ENCODE peak calls at places on chromosomes 16 and 17, in ten cellular contexts. Q, D, A, J, P, N, Y, T, V and L are unnamed samples.

GRCh38 chr17:82440991-82441627 is 9.4 kb downstream of the CYBC1 start:
- DNase-seq in Q (no peak), D (no peak), A (no peak), J (no peak), P (no peak), N (no peak), Y (no peak), T (peak), V (no peak), L (no peak)

GRCh38 chr17:79844869-79845600 is 5.8 kb upstream of the CBX4 start:
- DNase-seq in Q (peak), D (peak), A (peak), J (peak), P (peak), N (peak), Y (peak), T (no peak), V (no peak), L (no peak)

GRCh38 chr16:80655751-80656150 is 115.0 kb downstream of the DYNLRB2 start:
- DNase-seq in Q (no peak), D (no peak), A (no peak), J (no peak), P (no peak), N (no peak), Y (no peak), T (no peak), V (no peak), L (no peak)

GRCh38 chr16:87317766-87318121 is 552 bp upstream of the C16orf95 start:
- DNase-seq in Q (no peak), D (peak), A (peak), J (peak), P (peak), N (peak), Y (peak), T (no peak), V (peak), L (no peak)

GRCh38 chr17:6476834-6477210 is 32.6 kb downstream of the PIMREG start:
- DNase-seq in Q (no peak), D (no peak), A (no peak), J (no peak), P (no peak), N (peak), Y (no peak), T (no peak), V (no peak), L (no peak)

GRCh38 chr17:51118330-51119195 is 2.1 kb downstream of the SPAG9 start:
- DNase-seq in Q (no peak), D (peak), A (no peak), J (no peak), P (no peak), N (no peak), Y (peak), T (no peak), V (peak), L (no peak)

GRCh38 chr17:28394717-28395116 is 11.3 kb downstream of the SLC46A1 start:
- DNase-seq in Q (no peak), D (no peak), A (no peak), J (no peak), P (no peak), N (no peak), Y (peak), T (peak), V (no peak), L (no peak)

GRCh38 chr17:1373710-1374237 is 26.2 kb downstream of the YWHAE start:
- DNase-seq in Q (no peak), D (no peak), A (no peak), J (no peak), P (no peak), N (no peak), Y (no peak), T (no peak), V (no peak), L (no peak)

GRCh38 chr16:68259007-68259406 is 5.3 kb upstream of the SLC7A6 start:
- DNase-seq in Q (no peak), D (no peak), A (no peak), J (no peak), P (no peak), N (no peak), Y (no peak), T (no peak), V (no peak), L (no peak)

GRCh38 chr17:74008196-74008595 is 195.3 kb upstream of the RPL38 start:
- DNase-seq in Q (no peak), D (peak), A (no peak), J (no peak), P (no peak), N (no peak), Y (no peak), T (no peak), V (no peak), L (no peak)

GRCh38 chr17:13581925-13582324 is 19.8 kb downstream of the HS3ST3A1 start:
- DNase-seq in Q (no peak), D (no peak), A (no peak), J (no peak), P (no peak), N (no peak), Y (no peak), T (no peak), V (no peak), L (no peak)

GRCh38 chr17:68355093-68355492 is 63.8 kb downstream of the ARSG start:
- DNase-seq in Q (no peak), D (no peak), A (no peak), J (no peak), P (no peak), N (no peak), Y (no peak), T (peak), V (no peak), L (no peak)

GRCh38 chr16:88407807-88408206 is 25.0 kb downstream of the ZNF469 start:
- DNase-seq in Q (no peak), D (no peak), A (no peak), J (no peak), P (no peak), N (no peak), Y (no peak), T (no peak), V (no peak), L (no peak)

GRCh38 chr17:68356520-68356919 is 65.2 kb downstream of the ARSG start:
- DNase-seq in Q (no peak), D (peak), A (no peak), J (no peak), P (no peak), N (no peak), Y (no peak), T (peak), V (no peak), L (no peak)

GRCh38 chr17:52147872-52148271 is 10.6 kb downstream of the CA10 start:
- DNase-seq in Q (no peak), D (no peak), A (no peak), J (no peak), P (peak), N (no peak), Y (peak), T (peak), V (no peak), L (no peak)

GRCh38 chr17:76157759-76158158 is 16.7 kb upstream of the FOXJ1 start:
- DNase-seq in Q (no peak), D (no peak), A (no peak), J (no peak), P (no peak), N (no peak), Y (no peak), T (no peak), V (no peak), L (no peak)

GRCh38 chr16:56415849-56416248 is 9.5 kb downstream of the AMFR start:
- DNase-seq in Q (no peak), D (no peak), A (no peak), J (no peak), P (no peak), N (no peak), Y (no peak), T (no peak), V (no peak), L (no peak)

GRCh38 chr17:81536299-81537290 is 8.4 kb downstream of the FSCN2 start:
- DNase-seq in Q (no peak), D (no peak), A (peak), J (no peak), P (no peak), N (no peak), Y (peak), T (no peak), V (no peak), L (no peak)

GRCh38 chr17:1485311-1485747 is 7.2 kb downstream of the MYO1C start:
- DNase-seq in Q (peak), D (peak), A (no peak), J (peak), P (no peak), N (peak), Y (no peak), T (no peak), V (no peak), L (peak)

GRCh38 chr17:76027159-76027839 is at the start of gene EVPL:
- DNase-seq in Q (peak), D (no peak), A (peak), J (peak), P (no peak), N (no peak), Y (peak), T (no peak), V (peak), L (no peak)

GRCh38 chr17:45791935-45792334 is 7.8 kb downstream of the CRHR1 start:
- DNase-seq in Q (peak), D (no peak), A (peak), J (no peak), P (no peak), N (no peak), Y (peak), T (no peak), V (peak), L (no peak)

GRCh38 chr16:72558501-72558900 is 386.5 kb upstream of the PMFBP1 start:
- DNase-seq in Q (no peak), D (no peak), A (no peak), J (no peak), P (no peak), N (no peak), Y (no peak), T (no peak), V (no peak), L (no peak)

GRCh38 chr17:66337866-66338472 is 35.6 kb downstream of the PRKCA start:
- DNase-seq in Q (no peak), D (no peak), A (no peak), J (no peak), P (no peak), N (no peak), Y (no peak), T (peak), V (no peak), L (no peak)

GRCh38 chr17:489758-490329 is 137.2 kb upstream of the RPH3AL start:
- DNase-seq in Q (no peak), D (peak), A (peak), J (peak), P (no peak), N (peak), Y (peak), T (peak), V (no peak), L (peak)

GRCh38 chr17:10614536-10615155 is 42.5 kb downstream of the MYH3 start:
- DNase-seq in Q (no peak), D (peak), A (no peak), J (no peak), P (peak), N (peak), Y (peak), T (peak), V (no peak), L (peak)

GRCh38 chr17:27756467-27757371 is 43.6 kb downstream of the NOS2 start:
- DNase-seq in Q (peak), D (peak), A (no peak), J (no peak), P (peak), N (peak), Y (peak), T (peak), V (peak), L (no peak)

GRCh38 chr17:42519546-42520444 is 16.2 kb upstream of the NAGLU start:
- DNase-seq in Q (peak), D (no peak), A (no peak), J (peak), P (no peak), N (peak), Y (peak), T (peak), V (peak), L (peak)

GRCh38 chr17:60398227-60398959 is 6.5 kb upstream of the USP32 start:
- DNase-seq in Q (no peak), D (peak), A (no peak), J (no peak), P (no peak), N (no peak), Y (no peak), T (no peak), V (no peak), L (no peak)

DNA sequence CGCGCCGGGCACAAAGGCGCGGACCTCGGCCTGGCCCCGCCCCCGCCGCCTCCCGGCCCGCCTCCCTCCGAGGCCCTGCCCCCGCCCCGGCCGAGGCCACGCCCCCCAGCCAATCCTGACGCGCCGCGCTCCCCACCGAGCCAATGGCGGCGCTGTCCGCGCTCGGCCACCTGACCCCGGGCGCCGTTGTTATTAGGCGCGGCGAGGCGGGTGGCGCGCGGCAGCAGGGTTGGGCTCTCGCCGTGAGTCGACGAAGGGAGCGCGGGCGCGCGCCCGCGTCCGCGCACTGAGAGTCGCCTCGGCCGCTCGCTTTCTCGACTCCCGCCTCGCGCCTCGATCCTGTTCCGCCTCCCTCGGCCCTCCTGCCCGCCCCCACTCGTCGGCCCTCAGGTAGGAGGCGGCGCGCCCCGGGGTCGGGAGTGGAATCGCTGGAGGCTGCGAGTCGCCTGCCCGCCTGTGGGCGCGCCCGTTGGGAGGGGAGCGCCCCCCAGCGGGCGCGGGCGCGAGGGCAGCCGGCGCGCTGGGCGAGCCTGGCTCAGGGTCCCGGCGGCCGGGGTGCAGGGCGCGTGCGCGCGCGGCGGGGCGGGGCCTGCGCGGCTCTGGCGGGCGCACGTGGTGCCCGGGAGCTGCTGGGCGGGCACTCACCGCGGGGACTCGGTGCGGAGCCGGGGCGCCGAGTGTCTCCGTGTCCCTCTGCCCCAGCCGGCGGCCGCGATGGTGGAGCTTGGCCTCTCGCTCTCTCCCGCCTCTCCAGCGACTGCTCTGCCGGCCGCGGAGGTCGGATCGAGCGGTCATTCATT is 405 bp upstream of the CBLN1 start:
- DNase-seq in Q (peak), D (peak), A (peak), J (peak), P (peak), N (peak), Y (peak), T (peak), V (no peak), L (peak)
- TF ChIP-seq CTCF in Q (peak), D (no peak), A (no peak), J (no peak), P (peak), N (peak), Y (no peak), T (no peak), V (no peak), L (no peak)

DNA sequence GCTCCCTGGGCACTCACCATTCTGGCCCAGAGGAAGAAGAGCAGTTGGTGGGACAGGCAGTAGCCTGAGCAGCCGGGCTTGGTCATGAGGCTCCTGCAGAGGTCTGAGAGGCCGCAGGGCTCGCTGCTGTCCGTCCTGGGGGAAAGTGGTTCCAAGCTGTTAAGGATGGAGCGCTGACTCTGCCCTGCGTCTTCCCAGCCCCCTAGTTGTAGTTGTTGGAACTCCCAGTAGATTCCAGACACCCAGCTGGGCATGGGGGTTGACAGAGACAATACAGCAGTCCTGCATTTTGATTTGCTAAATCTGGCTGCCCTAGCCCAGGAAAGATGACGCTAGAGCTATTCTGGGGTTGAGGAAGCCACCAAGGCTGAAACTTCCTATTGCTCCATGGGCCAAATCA is 7.3 kb downstream of the C16orf89 start:
- DNase-seq in Q (peak), D (no peak), A (no peak), J (no peak), P (no peak), N (peak), Y (no peak), T (no peak), V (no peak), L (no peak)
- TF ChIP-seq CTCF in Q (no peak), D (no peak), A (no peak), J (no peak), P (no peak), N (peak), Y (no peak), T (peak), V (no peak), L (no peak)

GRCh38 chr17:64373722-64374121 is 16.9 kb downstream of the PECAM1 start:
- DNase-seq in Q (no peak), D (no peak), A (no peak), J (no peak), P (no peak), N (no peak), Y (no peak), T (no peak), V (no peak), L (no peak)
- TF ChIP-seq CTCF in Q (no peak), D (no peak), A (no peak), J (no peak), P (no peak), N (no peak), Y (no peak), T (no peak), V (no peak), L (no peak)

DNA sequence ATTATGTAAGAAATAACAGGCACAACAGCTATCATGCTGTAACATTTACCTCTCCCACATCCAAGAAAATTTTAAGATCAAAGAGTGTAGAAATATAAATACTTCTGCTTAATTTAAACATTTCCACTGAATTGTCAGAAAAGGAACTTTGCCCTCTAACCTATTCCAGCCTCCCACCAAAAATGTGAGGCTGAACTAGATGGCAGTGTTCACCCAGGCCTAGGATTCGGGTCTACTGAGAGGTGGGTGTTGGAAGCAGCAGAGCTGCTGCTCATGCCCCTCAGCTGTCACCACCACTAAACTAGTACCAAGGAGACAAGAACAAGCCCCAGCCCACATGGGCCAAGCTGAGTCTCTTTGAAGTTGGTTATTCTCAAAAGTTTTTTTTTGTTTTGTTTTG is 11.3 kb downstream of the CIAPIN1 start:
- DNase-seq in Q (no peak), D (no peak), A (no peak), J (no peak), P (no peak), N (no peak), Y (no peak), T (no peak), V (no peak), L (no peak)
- TF ChIP-seq CTCF in Q (no peak), D (no peak), A (no peak), J (no peak), P (no peak), N (no peak), Y (no peak), T (no peak), V (no peak), L (no peak)

GRCh38 chr16:79598341-79599181 is 2.0 kb downstream of the MAF start:
- DNase-seq in Q (peak), D (peak), A (peak), J (peak), P (peak), N (peak), Y (peak), T (peak), V (no peak), L (no peak)
- TF ChIP-seq CTCF in Q (peak), D (no peak), A (no peak), J (peak), P (no peak), N (no peak), Y (peak), T (peak), V (peak), L (no peak)

DNA sequence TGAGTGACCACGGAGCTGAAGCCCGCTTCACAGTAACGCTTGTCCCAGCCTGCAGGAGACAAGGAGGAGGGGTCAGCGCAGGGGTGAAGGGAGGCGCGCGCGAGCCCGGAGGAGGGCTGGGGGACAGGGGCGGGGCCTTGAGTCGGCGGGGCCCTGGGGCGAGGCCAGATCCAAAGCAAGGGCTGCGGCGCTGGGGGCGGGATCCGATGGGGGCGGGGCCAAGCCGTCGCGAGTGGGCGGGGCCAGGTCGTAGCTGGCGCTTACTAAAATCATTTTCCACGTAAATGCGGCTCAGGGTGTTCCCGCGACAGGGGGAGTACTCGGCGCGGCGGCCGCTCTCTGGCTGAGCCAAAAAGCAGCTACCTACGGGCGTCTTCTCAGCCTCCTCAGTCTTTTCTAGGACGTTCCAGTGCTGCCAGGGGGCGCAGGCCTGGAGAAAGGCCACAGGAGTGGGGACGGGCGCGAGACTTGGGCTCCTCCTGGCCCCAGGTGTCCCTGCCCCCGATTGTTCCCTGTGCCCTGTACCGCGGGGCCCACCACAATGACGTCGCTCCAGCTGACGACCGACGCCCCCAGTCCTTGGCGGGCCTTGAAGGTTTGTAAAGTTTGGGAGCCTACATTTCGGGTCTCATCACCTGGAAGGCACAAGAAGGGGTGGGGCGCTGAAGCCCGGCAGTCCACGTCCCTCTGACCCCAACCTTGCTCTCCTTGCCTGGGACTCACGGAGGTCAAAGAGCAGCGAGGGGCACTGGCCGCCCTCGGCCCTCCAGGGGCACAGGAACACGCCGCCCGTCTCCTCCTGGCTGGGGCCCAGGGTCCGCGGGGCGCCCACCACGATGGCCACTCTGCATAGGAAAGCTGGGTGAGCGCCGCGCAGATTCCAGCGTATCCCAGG is 3.9 kb downstream of the ITGA2B start:
- DNase-seq in Q (peak), D (peak), A (peak), J (peak), P (peak), N (peak), Y (peak), T (peak), V (peak), L (peak)
- TF ChIP-seq CTCF in Q (no peak), D (peak), A (no peak), J (peak), P (peak), N (peak), Y (no peak), T (peak), V (no peak), L (no peak)

DNA sequence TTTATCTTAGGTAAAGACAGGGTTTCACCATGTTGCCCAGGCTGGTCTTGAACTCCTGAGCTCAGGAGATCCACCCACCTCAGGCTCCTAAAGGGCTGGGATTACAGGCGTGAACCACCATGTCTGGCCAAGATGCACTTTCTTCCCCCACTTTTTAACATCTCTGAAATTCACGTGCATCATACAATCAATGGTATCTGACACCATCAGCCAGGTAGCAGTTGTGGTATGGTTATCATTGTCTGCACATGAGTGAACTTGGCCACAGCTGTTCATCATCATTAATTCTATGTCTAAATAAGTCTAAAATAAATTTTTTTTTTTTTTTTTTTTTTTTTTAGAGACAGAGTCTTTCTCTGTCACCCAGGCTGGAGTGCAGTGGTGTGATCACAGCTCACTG is 34.2 kb upstream of the MYLK3 start:
- DNase-seq in Q (no peak), D (no peak), A (no peak), J (no peak), P (no peak), N (no peak), Y (no peak), T (no peak), V (no peak), L (no peak)
- TF ChIP-seq CTCF in Q (no peak), D (no peak), A (no peak), J (no peak), P (no peak), N (no peak), Y (no peak), T (no peak), V (no peak), L (no peak)